ENCODE peak calls at places on chromosomes 4 and X, in six cellular contexts. One of them, this sample, is unnamed. For H3K27me3, the result is how much of the 10 kb centered on the place peaks cover.

GRCh38 chr4:95158626-95159025 is 390.1 kb downstream of the UNC5C start:
- DNase-seq in A673: no peak
- DNase-seq in thyroid gland: no peak
- DNase-seq in dorsolateral prefrontal cortex: no peak
- DNase-seq in heart left ventricle: no peak
- DNase-seq in transverse colon: no peak
- DNase-seq in this sample: no peak

GRCh38 chrX:47743504-47743903 is 84.5 kb upstream of the UXT start:
- DNase-seq in transverse colon: no peak
- DNase-seq in thyroid gland: no peak
- DNase-seq in dorsolateral prefrontal cortex: no peak
- DNase-seq in A673: no peak
- DNase-seq in heart left ventricle: no peak
- DNase-seq in this sample: no peak

GRCh38 chr4:168765726-168766125 is 244.3 kb downstream of the CBR4 start:
- DNase-seq in transverse colon: peak
- DNase-seq in dorsolateral prefrontal cortex: no peak
- DNase-seq in heart left ventricle: peak
- DNase-seq in thyroid gland: peak
- DNase-seq in A673: no peak
- DNase-seq in this sample: peak

GRCh38 chr4:123466080-123466785 is 69.6 kb downstream of the SPRY1 start:
- DNase-seq in heart left ventricle: no peak
- DNase-seq in A673: no peak
- DNase-seq in dorsolateral prefrontal cortex: no peak
- DNase-seq in thyroid gland: no peak
- DNase-seq in transverse colon: no peak
- DNase-seq in this sample: no peak

GRCh38 chr4:85478576-85478975 is 3.6 kb downstream of the ARHGAP24 start:
- DNase-seq in heart left ventricle: no peak
- DNase-seq in dorsolateral prefrontal cortex: no peak
- DNase-seq in A673: no peak
- DNase-seq in transverse colon: no peak
- DNase-seq in thyroid gland: no peak
- DNase-seq in this sample: no peak

GRCh38 chrX:87636533-87636932 is 118.9 kb downstream of the KLHL4 start:
- DNase-seq in A673: no peak
- DNase-seq in thyroid gland: no peak
- DNase-seq in heart left ventricle: no peak
- DNase-seq in transverse colon: no peak
- DNase-seq in dorsolateral prefrontal cortex: no peak
- DNase-seq in this sample: no peak

GRCh38 chr4:55366621-55367020 is 20.6 kb downstream of the SRD5A3 start:
- DNase-seq in A673: no peak
- DNase-seq in heart left ventricle: no peak
- DNase-seq in thyroid gland: no peak
- DNase-seq in dorsolateral prefrontal cortex: no peak
- DNase-seq in transverse colon: no peak
- DNase-seq in this sample: no peak

GRCh38 chrX:109840585-109840984 is 107.5 kb upstream of the ACSL4 start:
- DNase-seq in heart left ventricle: peak
- DNase-seq in A673: peak
- DNase-seq in dorsolateral prefrontal cortex: no peak
- DNase-seq in thyroid gland: no peak
- DNase-seq in transverse colon: peak
- DNase-seq in this sample: peak

GRCh38 chr4:153564630-153565525 is 98.7 kb downstream of the TMEM131L start:
- DNase-seq in heart left ventricle: peak
- DNase-seq in dorsolateral prefrontal cortex: no peak
- DNase-seq in thyroid gland: no peak
- DNase-seq in A673: peak
- DNase-seq in transverse colon: no peak
- DNase-seq in this sample: no peak

GRCh38 chr4:187711586-187711985 is 284.0 kb upstream of the ZFP42 start:
- DNase-seq in A673: no peak
- DNase-seq in thyroid gland: no peak
- DNase-seq in dorsolateral prefrontal cortex: no peak
- DNase-seq in transverse colon: no peak
- DNase-seq in heart left ventricle: no peak
- DNase-seq in this sample: no peak

GRCh38 chrX:15815779-15816452 is 25.6 kb downstream of the ZRSR2 start:
- DNase-seq in A673: peak
- DNase-seq in thyroid gland: no peak
- DNase-seq in dorsolateral prefrontal cortex: no peak
- DNase-seq in transverse colon: peak
- DNase-seq in heart left ventricle: no peak
- DNase-seq in this sample: no peak
- TF ChIP-seq CTCF in A673: peak
- TF ChIP-seq CTCF in thyroid gland: no peak
- TF ChIP-seq CTCF in dorsolateral prefrontal cortex: peak
- TF ChIP-seq CTCF in transverse colon: no peak
- TF ChIP-seq CTCF in heart left ventricle: peak
- TF ChIP-seq CTCF in this sample: no peak

DNA sequence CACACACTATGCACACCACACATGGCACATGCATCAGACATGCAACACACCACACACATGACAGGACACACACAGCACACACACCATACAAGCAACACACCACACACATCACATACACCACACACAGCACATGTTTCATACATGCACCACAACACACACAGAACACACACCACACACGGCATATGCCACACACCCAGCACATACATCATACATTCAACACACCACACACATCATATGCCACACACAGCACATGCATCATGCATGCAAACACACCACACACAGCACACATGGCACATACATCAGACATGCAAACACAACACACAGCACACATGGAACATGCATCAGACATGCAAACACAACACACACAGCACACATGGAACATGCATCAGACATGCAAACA is 80.7 kb upstream of the LRPAP1 start:
- DNase-seq in dorsolateral prefrontal cortex: no peak
- DNase-seq in thyroid gland: no peak
- DNase-seq in transverse colon: no peak
- DNase-seq in heart left ventricle: no peak
- DNase-seq in A673: no peak
- DNase-seq in this sample: no peak
- H3K27ac ChIP-seq in dorsolateral prefrontal cortex: no peak
- H3K27ac ChIP-seq in thyroid gland: no peak
- H3K27ac ChIP-seq in transverse colon: no peak
- H3K27ac ChIP-seq in heart left ventricle: no peak
- H3K27ac ChIP-seq in A673: no peak
- H3K27ac ChIP-seq in this sample: no peak

GRCh38 chr4:5905714-5906113 is 12.8 kb upstream of the CRMP1 start:
- DNase-seq in heart left ventricle: no peak
- DNase-seq in A673: no peak
- DNase-seq in dorsolateral prefrontal cortex: no peak
- DNase-seq in thyroid gland: no peak
- DNase-seq in transverse colon: no peak
- DNase-seq in this sample: no peak

GRCh38 chr4:5899881-5900280 is 7.0 kb upstream of the CRMP1 start:
- DNase-seq in A673: no peak
- DNase-seq in heart left ventricle: no peak
- DNase-seq in thyroid gland: no peak
- DNase-seq in dorsolateral prefrontal cortex: no peak
- DNase-seq in transverse colon: no peak
- DNase-seq in this sample: no peak

GRCh38 chr4:5899396-5899795 is 6.5 kb upstream of the CRMP1 start:
- DNase-seq in transverse colon: no peak
- DNase-seq in thyroid gland: no peak
- DNase-seq in A673: no peak
- DNase-seq in heart left ventricle: no peak
- DNase-seq in dorsolateral prefrontal cortex: no peak
- DNase-seq in this sample: no peak

GRCh38 chr4:5897674-5898073 is 4.8 kb upstream of the CRMP1 start:
- DNase-seq in dorsolateral prefrontal cortex: no peak
- DNase-seq in A673: no peak
- DNase-seq in thyroid gland: no peak
- DNase-seq in heart left ventricle: no peak
- DNase-seq in transverse colon: no peak
- DNase-seq in this sample: no peak

GRCh38 chr4:5900844-5901243 is 8.0 kb upstream of the CRMP1 start:
- DNase-seq in thyroid gland: no peak
- DNase-seq in transverse colon: no peak
- DNase-seq in heart left ventricle: no peak
- DNase-seq in dorsolateral prefrontal cortex: no peak
- DNase-seq in A673: no peak
- DNase-seq in this sample: no peak
- H3K27me3 ChIP-seq in thyroid gland: under half
- H3K27me3 ChIP-seq in transverse colon: under half
- H3K27me3 ChIP-seq in heart left ventricle: half or more
- H3K27me3 ChIP-seq in dorsolateral prefrontal cortex: under half
- H3K27me3 ChIP-seq in A673: under half
- H3K27me3 ChIP-seq in this sample: under half

GRCh38 chrX:103631145-103631544 is 2.4 kb downstream of the TCEAL1 start:
- DNase-seq in thyroid gland: no peak
- DNase-seq in dorsolateral prefrontal cortex: no peak
- DNase-seq in transverse colon: no peak
- DNase-seq in heart left ventricle: no peak
- DNase-seq in A673: no peak
- DNase-seq in this sample: no peak

GRCh38 chrX:103628386-103629290 is at the start of gene TCEAL1:
- DNase-seq in heart left ventricle: peak
- DNase-seq in dorsolateral prefrontal cortex: peak
- DNase-seq in thyroid gland: peak
- DNase-seq in transverse colon: peak
- DNase-seq in A673: peak
- DNase-seq in this sample: no peak

GRCh38 chrX:103626855-103627254 is 1.9 kb upstream of the TCEAL1 start:
- DNase-seq in transverse colon: no peak
- DNase-seq in dorsolateral prefrontal cortex: no peak
- DNase-seq in heart left ventricle: no peak
- DNase-seq in thyroid gland: no peak
- DNase-seq in A673: no peak
- DNase-seq in this sample: no peak

GRCh38 chrX:103630171-103630511 is 1.4 kb downstream of the TCEAL1 start:
- DNase-seq in thyroid gland: no peak
- DNase-seq in dorsolateral prefrontal cortex: no peak
- DNase-seq in transverse colon: no peak
- DNase-seq in heart left ventricle: no peak
- DNase-seq in A673: no peak
- DNase-seq in this sample: no peak

DNA sequence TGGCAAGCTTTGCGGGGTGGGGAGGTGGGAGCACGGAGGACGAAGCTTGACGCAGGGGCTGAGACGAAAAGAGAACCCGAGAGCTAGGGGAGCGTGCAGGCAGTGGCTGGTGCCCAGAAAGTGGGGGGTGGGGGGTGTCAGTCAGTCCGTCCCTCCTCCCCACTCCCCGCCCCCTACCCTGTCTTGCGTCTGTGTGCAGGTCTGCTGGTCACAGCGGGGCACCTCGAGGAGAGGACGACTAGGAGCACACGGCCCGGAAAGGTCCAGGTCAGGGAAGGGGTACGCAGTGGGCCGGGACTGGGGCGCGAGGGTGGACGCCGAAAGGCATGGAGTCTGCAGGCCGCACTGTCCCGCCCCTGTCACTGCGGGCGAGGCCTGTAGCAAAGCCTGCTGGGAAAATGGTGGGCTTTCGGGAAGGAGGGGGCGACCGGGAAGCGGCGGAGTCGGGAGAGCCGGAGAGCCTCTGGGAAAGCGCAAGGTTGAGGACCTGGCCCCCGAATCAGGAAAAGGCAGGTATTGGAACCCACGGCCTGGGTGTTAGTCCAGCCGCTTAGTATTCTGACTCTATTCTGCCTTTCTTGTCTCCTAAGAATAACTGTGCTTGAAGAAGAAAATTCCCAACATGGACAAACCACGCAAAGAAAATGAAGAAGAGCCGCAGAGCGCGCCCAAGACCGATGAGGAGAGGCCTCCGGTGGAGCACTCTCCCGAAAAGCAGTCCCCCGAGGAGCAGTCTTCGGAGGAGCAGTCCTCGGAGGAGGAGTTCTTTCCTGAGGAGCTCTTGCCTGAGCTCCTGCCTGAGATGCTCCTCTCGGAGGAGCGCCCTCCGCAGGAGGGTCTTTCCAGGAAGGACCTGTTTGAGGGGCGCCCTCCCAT is 758 bp downstream of the TCEAL1 start:
- DNase-seq in thyroid gland: peak
- DNase-seq in A673: peak
- DNase-seq in heart left ventricle: peak
- DNase-seq in transverse colon: peak
- DNase-seq in dorsolateral prefrontal cortex: peak
- DNase-seq in this sample: no peak
- TF ChIP-seq CTCF in thyroid gland: no peak
- TF ChIP-seq CTCF in A673: peak
- TF ChIP-seq CTCF in heart left ventricle: peak
- TF ChIP-seq CTCF in transverse colon: peak
- TF ChIP-seq CTCF in dorsolateral prefrontal cortex: peak
- TF ChIP-seq CTCF in this sample: no peak

GRCh38 chr4:8507624-8508023 is 67.0 kb downstream of the TRMT44 start:
- DNase-seq in A673: no peak
- DNase-seq in transverse colon: no peak
- DNase-seq in heart left ventricle: no peak
- DNase-seq in dorsolateral prefrontal cortex: no peak
- DNase-seq in thyroid gland: no peak
- DNase-seq in this sample: no peak
- H3K27ac ChIP-seq in A673: no peak
- H3K27ac ChIP-seq in transverse colon: peak
- H3K27ac ChIP-seq in heart left ventricle: peak
- H3K27ac ChIP-seq in dorsolateral prefrontal cortex: peak
- H3K27ac ChIP-seq in thyroid gland: peak
- H3K27ac ChIP-seq in this sample: peak